ENCODE peak calls at places on chromosomes 16 and 17, in eight cellular contexts. M is mesendoderm; U is testis; B is ascending aorta; C is CD4-positive, alpha-beta memory T cell; S is tibial artery; L is GM23248; Y is adrenal gland. P is an unnamed sample. For H3K4me1, the result is how much of the 10 kb centered on the place peaks cover.

GRCh38 chr17:63685021-63685420 is 14.9 kb downstream of the LIMD2 start:
- DNase-seq in M (no peak), U (no peak), B (no peak), C (no peak), S (no peak), L (peak), Y (peak), P (no peak)

GRCh38 chr16:72824761-72825160 is 223.2 kb downstream of the ZFHX3 start:
- DNase-seq in M (no peak), U (no peak), B (no peak), C (no peak), S (no peak), L (no peak), Y (no peak), P (no peak)

GRCh38 chr17:79974786-79975497 is 60.7 kb downstream of the TBC1D16 start:
- DNase-seq in M (peak), U (no peak), B (no peak), C (no peak), S (peak), L (no peak), Y (no peak), P (no peak)

GRCh38 chr17:78697122-78697845 is 84.8 kb downstream of the CYTH1 start:
- DNase-seq in M (no peak), U (no peak), B (no peak), C (no peak), S (no peak), L (peak), Y (peak), P (no peak)

GRCh38 chr16:54031107-54031760 is 255.4 kb downstream of the IRX3 start:
- DNase-seq in M (no peak), U (no peak), B (no peak), C (no peak), S (no peak), L (peak), Y (no peak), P (no peak)

GRCh38 chr16:66681676-66682075 is 14.9 kb downstream of the CMTM4 start:
- DNase-seq in M (no peak), U (no peak), B (no peak), C (no peak), S (peak), L (no peak), Y (no peak), P (no peak)

GRCh38 chr16:85595812-85596495 is 17.2 kb upstream of the GSE1 start:
- DNase-seq in M (no peak), U (no peak), B (no peak), C (no peak), S (no peak), L (no peak), Y (no peak), P (no peak)

GRCh38 chr16:56488035-56488434 is 31.8 kb downstream of the BBS2 start:
- DNase-seq in M (no peak), U (no peak), B (no peak), C (no peak), S (no peak), L (no peak), Y (no peak), P (no peak)

GRCh38 chr17:76382803-76383644 is 1.4 kb upstream of the SPHK1 start:
- DNase-seq in M (peak), U (no peak), B (no peak), C (peak), S (no peak), L (peak), Y (no peak), P (peak)

GRCh38 chr16:2159052-2159838 is 3.7 kb downstream of the TRAF7 start:
- DNase-seq in M (peak), U (peak), B (no peak), C (no peak), S (peak), L (peak), Y (no peak), P (peak)

GRCh38 chr16:87835882-87836331 is 33.4 kb downstream of the SLC7A5 start:
- DNase-seq in M (no peak), U (no peak), B (no peak), C (no peak), S (no peak), L (no peak), Y (no peak), P (no peak)

GRCh38 chr17:73042809-73043685 is 49.4 kb downstream of the SLC39A11 start:
- DNase-seq in M (no peak), U (no peak), B (no peak), C (no peak), S (no peak), L (peak), Y (no peak), P (no peak)

GRCh38 chr16:3963203-3963602 is 82.7 kb upstream of the CREBBP start:
- DNase-seq in M (peak), U (no peak), B (no peak), C (peak), S (peak), L (peak), Y (no peak), P (no peak)

GRCh38 chr16:70638814-70639792 is 7.3 kb upstream of the IL34 start:
- DNase-seq in M (peak), U (peak), B (no peak), C (no peak), S (no peak), L (peak), Y (peak), P (peak)

GRCh38 chr17:16878547-16879100 is 93.3 kb downstream of the TNFRSF13B start:
- DNase-seq in M (no peak), U (no peak), B (no peak), C (no peak), S (no peak), L (no peak), Y (no peak), P (no peak)

GRCh38 chr16:84067640-84068039 is 25.0 kb upstream of the SLC38A8 start:
- DNase-seq in M (no peak), U (no peak), B (no peak), C (no peak), S (no peak), L (no peak), Y (no peak), P (no peak)

GRCh38 chr17:68439656-68440290 is 17.5 kb downstream of the WIPI1 start:
- DNase-seq in M (no peak), U (no peak), B (no peak), C (no peak), S (no peak), L (no peak), Y (no peak), P (no peak)

GRCh38 chr17:19346351-19347255 is 15.9 kb downstream of the B9D1 start:
- DNase-seq in M (no peak), U (peak), B (peak), C (no peak), S (peak), L (peak), Y (peak), P (peak)

GRCh38 chr17:17561408-17562144 is 29.9 kb downstream of the PEMT start:
- DNase-seq in M (no peak), U (no peak), B (peak), C (no peak), S (peak), L (no peak), Y (peak), P (peak)

GRCh38 chr16:83929811-83930555 is 23.1 kb upstream of the OSGIN1 start:
- DNase-seq in M (no peak), U (no peak), B (no peak), C (no peak), S (no peak), L (no peak), Y (no peak), P (no peak)

GRCh38 chr17:7112527-7113108 is 2.0 kb downstream of the ASGR2 start:
- DNase-seq in M (no peak), U (no peak), B (no peak), C (no peak), S (no peak), L (no peak), Y (no peak), P (no peak)

GRCh38 chr17:3917391-3917931 is 1.2 kb upstream of the P2RX1 start:
- DNase-seq in M (no peak), U (peak), B (no peak), C (no peak), S (no peak), L (no peak), Y (peak), P (peak)

GRCh38 chr16:55655709-55656694 is at the start of gene SLC6A2:
- DNase-seq in M (peak), U (peak), B (no peak), C (no peak), S (no peak), L (peak), Y (peak), P (no peak)

GRCh38 chr17:45371414-45372324 is 54.8 kb upstream of the MAP3K14 start:
- DNase-seq in M (peak), U (peak), B (no peak), C (no peak), S (peak), L (peak), Y (peak), P (peak)

GRCh38 chr17:18278867-18279266 is 18.4 kb downstream of the MIEF2 start:
- DNase-seq in M (no peak), U (no peak), B (no peak), C (no peak), S (no peak), L (peak), Y (no peak), P (no peak)

GRCh38 chr16:84709609-84710008 is 9.8 kb downstream of the USP10 start:
- DNase-seq in M (no peak), U (no peak), B (no peak), C (no peak), S (no peak), L (no peak), Y (no peak), P (no peak)

GRCh38 chr17:79750650-79751545 is 20.2 kb downstream of the ENPP7 start:
- DNase-seq in M (no peak), U (no peak), B (no peak), C (no peak), S (no peak), L (no peak), Y (no peak), P (no peak)

GRCh38 chr17:80644588-80644987 is 100.0 kb downstream of the RPTOR start:
- DNase-seq in M (no peak), U (no peak), B (no peak), C (no peak), S (no peak), L (no peak), Y (no peak), P (no peak)

GRCh38 chr17:51397361-51398127 is 137.2 kb downstream of the UTP18 start:
- DNase-seq in M (peak), U (no peak), B (no peak), C (no peak), S (no peak), L (peak), Y (no peak), P (no peak)

GRCh38 chr16:77063617-77064016 is 127.4 kb upstream of the MON1B start:
- DNase-seq in M (no peak), U (no peak), B (no peak), C (no peak), S (no peak), L (no peak), Y (no peak), P (no peak)

GRCh38 chr17:1018547-1018946 is 21.6 kb downstream of the TIMM22 start:
- DNase-seq in M (no peak), U (no peak), B (no peak), C (no peak), S (no peak), L (no peak), Y (no peak), P (no peak)

GRCh38 chr17:71438631-71439146 is 682.1 kb upstream of the SOX9 start:
- DNase-seq in M (no peak), U (no peak), B (no peak), C (no peak), S (no peak), L (peak), Y (no peak), P (no peak)

GRCh38 chr16:27387724-27388123 is 14.2 kb upstream of the IL21R start:
- DNase-seq in M (no peak), U (no peak), B (no peak), C (no peak), S (no peak), L (peak), Y (no peak), P (no peak)

GRCh38 chr16:66427036-66427446 is at the start of gene BEAN1:
- DNase-seq in M (no peak), U (no peak), B (no peak), C (no peak), S (no peak), L (peak), Y (no peak), P (no peak)

DNA sequence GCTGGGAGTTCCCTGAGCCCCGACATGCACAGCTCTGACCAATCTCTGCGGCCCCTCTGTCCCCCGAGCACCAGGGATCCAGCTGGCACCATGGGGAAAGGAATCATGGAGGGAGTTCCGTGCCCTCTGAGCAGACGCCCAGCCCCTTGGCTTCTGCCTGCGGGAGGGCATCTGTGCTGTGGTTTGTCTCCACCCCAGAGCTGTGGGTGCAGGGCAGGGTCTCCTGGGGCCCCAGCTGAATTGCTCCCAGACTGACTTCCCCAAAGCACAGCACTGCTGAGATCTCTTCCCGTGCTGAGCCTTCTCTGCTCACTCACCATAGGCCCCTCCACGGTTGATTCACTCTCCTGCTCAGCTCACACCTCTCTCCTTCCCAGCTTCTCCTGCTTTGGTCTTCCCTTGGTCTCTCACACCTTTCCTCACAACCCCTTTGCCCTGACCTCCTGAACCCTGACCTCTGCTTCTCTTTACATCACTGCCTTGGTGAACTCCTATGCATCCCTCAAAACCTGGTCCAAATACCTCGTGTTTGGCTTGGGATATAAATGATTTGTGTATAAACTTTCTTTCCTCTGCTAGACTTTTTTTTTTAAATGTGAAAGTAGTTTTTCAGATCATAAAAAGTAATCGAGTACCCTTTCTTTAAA is 265.2 kb downstream of the SEC14L1 start:
- DNase-seq in M (no peak), U (no peak), B (no peak), C (no peak), S (no peak), L (no peak), Y (no peak), P (no peak)
- H3K4me1 ChIP-seq in M (under half), U (under half), B (half or more), C (half or more), S (under half), L (half or more), Y (half or more), P (half or more)

GRCh38 chr17:81967533-81968395 is 6.8 kb upstream of the NOTUM start:
- DNase-seq in M (peak), U (peak), B (no peak), C (peak), S (no peak), L (peak), Y (peak), P (peak)
- H3K4me3 ChIP-seq in M (no peak), U (no peak), B (peak), C (peak), S (peak), L (peak), Y (no peak), P (peak)

DNA sequence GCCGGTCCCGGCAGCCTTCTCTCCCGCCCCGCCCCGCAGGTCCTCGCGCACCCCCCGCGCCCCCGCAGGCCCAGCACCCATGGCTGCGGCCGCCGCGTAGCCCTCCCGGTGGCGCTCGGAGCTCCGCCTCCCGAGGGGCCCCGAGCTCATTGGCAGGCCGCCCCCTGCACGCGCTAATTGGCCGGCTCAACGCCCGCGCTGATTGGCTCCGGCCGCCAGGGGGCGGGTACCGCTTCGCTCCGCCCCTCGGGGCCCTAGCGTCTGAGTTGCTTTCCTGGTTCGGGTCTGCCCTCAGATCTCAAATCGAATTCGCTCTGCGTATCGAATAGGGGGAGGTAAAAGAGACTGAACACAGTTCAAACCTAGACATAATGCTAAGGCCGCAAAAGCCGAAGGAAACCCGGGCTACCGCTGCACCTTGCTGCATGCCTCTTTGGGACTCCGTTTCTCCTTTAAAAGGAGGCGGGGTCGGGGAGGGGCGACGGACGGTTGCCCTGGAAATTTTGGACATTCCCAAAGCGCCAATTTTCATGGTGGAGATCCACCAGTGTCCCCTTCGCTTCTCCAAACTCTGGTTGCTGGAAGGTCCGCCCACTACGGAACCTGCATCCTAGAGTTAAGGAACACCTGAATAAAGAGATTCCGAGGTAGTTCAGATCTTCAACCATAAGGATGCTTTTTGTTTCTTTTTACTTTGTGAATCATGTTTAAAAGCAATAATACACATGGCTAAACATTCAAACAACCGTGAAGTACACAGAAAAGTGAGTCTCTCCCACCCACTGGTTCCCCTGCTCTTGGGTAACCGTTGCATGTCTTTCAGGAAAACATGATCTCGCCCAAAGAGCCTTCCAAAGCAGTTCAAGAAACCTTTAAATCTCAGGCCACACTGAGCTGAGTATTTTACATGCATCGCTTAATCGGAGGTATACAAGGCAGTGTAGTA is at the start of gene DEXI:
- DNase-seq in M (peak), U (peak), B (peak), C (peak), S (peak), L (peak), Y (peak), P (peak)
- H3K4me1 ChIP-seq in M (under half), U (half or more), B (half or more), C (half or more), S (under half), L (under half), Y (half or more), P (under half)

GRCh38 chr16:68972008-68972407 is 128.7 kb downstream of the TANGO6 start:
- DNase-seq in M (peak), U (no peak), B (no peak), C (no peak), S (no peak), L (no peak), Y (no peak), P (no peak)
- H3K4me3 ChIP-seq in M (no peak), U (no peak), B (no peak), C (no peak), S (no peak), L (no peak), Y (no peak), P (no peak)

DNA sequence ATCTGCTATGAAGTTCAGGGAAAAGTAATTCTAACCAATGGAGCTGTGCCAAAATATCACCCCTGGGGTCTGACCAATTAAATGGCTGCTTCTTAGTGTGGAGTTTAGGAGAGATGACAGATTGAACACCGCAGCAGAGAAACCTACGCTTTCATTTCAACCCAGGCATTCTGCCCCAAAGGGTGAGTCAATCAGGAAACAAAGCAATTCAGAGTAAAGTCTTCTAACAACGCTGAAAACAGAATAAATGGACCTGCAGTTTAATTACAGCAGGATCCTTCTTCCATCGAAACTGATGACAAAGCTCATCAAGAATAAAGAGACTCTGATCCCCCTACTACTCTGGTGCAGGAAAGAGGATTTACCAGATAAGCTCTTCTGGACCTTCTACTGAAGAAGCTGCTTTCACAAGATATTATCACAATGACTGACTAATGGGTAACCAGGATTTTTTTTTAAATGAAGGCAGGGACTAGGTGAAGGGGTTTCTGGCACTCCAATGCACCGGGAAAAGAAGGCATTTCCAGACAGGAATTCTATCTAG is 16.7 kb downstream of the RFFL start:
- DNase-seq in M (no peak), U (no peak), B (no peak), C (peak), S (no peak), L (peak), Y (no peak), P (no peak)
- H3K4me1 ChIP-seq in M (under half), U (under half), B (under half), C (half or more), S (under half), L (under half), Y (under half), P (under half)

DNA sequence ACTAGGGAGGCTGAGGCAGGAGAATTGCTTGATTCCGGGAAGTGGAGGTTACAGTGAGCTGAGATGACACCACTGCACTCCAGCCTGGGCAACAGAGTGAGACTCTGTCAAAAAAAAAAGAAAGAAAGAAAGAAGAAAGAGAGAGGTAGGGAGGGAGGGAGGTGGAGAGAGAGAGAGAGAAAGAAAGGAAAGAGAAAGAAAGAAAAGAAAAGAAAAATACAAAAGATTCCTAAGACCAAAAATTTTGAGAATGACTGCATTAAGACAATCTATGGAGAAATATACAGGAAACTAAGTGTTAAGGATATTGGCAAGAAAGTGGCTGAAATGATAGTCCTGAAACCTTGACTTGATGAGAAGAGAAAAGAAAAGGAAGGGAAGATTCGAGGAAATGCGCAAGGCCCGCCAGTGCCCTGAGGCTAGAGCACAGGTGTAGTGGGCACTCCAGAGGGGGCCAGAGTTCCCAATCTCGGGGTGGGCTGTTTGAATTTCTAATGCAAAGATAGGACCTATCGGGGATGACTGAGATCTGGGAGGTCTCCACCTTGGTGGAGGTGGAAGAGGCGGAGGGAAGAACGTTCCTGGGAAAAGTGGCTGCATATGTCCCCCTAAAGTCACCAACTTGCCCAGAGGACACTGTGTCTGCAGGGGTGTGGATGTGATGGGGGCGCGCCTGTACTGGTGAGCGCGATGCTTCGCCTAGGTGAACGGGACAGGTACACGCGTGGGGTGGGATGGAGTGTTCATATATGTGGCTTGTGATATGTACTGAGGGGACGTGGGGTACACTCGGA is 654 bp upstream of the SCNN1B start:
- DNase-seq in M (no peak), U (no peak), B (no peak), C (no peak), S (no peak), L (no peak), Y (no peak), P (no peak)
- H3K4me3 ChIP-seq in M (no peak), U (no peak), B (peak), C (no peak), S (no peak), L (no peak), Y (no peak), P (no peak)